ENCODE peak calls at places on chromosomes 7 and 10, in four cellular contexts. W, F, J and M are unnamed samples. For H3K4me1 and H3K27me3, the result is how much of the 10 kb centered on the place peaks cover.

GRCh38 chr7:30378275-30378674 is 93.9 kb downstream of the ZNRF2 start:
- DNase-seq in W (no peak), F (no peak), J (no peak), M (no peak)

GRCh38 chr10:86191166-86191565 is 175.4 kb downstream of the GRID1 start:
- DNase-seq in F (no peak), W (peak), J (peak), M (no peak)

GRCh38 chr10:129345763-129346162 is 121.3 kb upstream of the MGMT start:
- DNase-seq in J (no peak), F (peak), W (no peak), M (no peak)

GRCh38 chr10:116659049-116659670 is 38.4 kb downstream of the PNLIPRP2 start:
- DNase-seq in J (no peak), F (no peak), W (no peak), M (no peak)

GRCh38 chr10:80632742-80633141 is 95.0 kb downstream of the SH2D4B start:
- DNase-seq in W (no peak), J (no peak), F (no peak), M (no peak)

GRCh38 chr7:142516038-142516501 is 233.2 kb upstream of the PRSS1 start:
- DNase-seq in F (peak), W (no peak), J (no peak), M (no peak)

GRCh38 chr7:19984231-19984632 is 210.8 kb upstream of the TMEM196 start:
- DNase-seq in W (no peak), F (peak), J (peak), M (no peak)

GRCh38 chr7:32357535-32358277 is 132.5 kb downstream of the LSM5 start:
- DNase-seq in F (peak), W (no peak), J (no peak), M (no peak)

GRCh38 chr10:61750943-61751471 is 88.3 kb downstream of the CABCOCO1 start:
- DNase-seq in W (peak), F (peak), J (peak), M (no peak)

GRCh38 chr10:27297848-27298524 is 57.4 kb upstream of the ACBD5 start:
- DNase-seq in J (no peak), W (no peak), F (no peak), M (no peak)

GRCh38 chr7:128093606-128094005 is 62.4 kb upstream of the LRRC4 start:
- DNase-seq in W (no peak), F (no peak), J (no peak), M (no peak)

GRCh38 chr7:50310361-50310760 is 5.8 kb downstream of the IKZF1 start:
- DNase-seq in F (no peak), W (no peak), J (no peak), M (no peak)

GRCh38 chr7:130388671-130389070 is 8.4 kb downstream of the CPA1 start:
- DNase-seq in F (no peak), W (no peak), J (no peak), M (no peak)

GRCh38 chr7:115406216-115406615 is 484.3 kb downstream of the MDFIC start:
- DNase-seq in W (no peak), J (no peak), F (no peak), M (no peak)

GRCh38 chr7:151666886-151667285 is 147.2 kb upstream of the RHEB start:
- DNase-seq in J (no peak), W (no peak), F (no peak), M (no peak)

GRCh38 chr7:100588438-100588837 is 2.3 kb downstream of the FBXO24 start:
- DNase-seq in W (no peak), F (no peak), J (peak), M (no peak)

GRCh38 chr7:100585511-100586265 is at the start of gene LRCH4:
- DNase-seq in F (peak), W (no peak), J (peak), M (no peak)

GRCh38 chr7:100584677-100585510 is 1.0 kb downstream of the LRCH4 start:
- DNase-seq in F (peak), J (peak), W (no peak), M (no peak)

GRCh38 chr7:100584046-100584676 is 1.8 kb downstream of the LRCH4 start:
- DNase-seq in F (peak), J (peak), W (no peak), M (no peak)

GRCh38 chr7:100586266-100587025 is at the start of gene FBXO24:
- DNase-seq in J (peak), F (peak), W (peak), M (peak)
- H3K4me1 ChIP-seq in J (under half), F (under half), W (under half), M (under half)

DNA sequence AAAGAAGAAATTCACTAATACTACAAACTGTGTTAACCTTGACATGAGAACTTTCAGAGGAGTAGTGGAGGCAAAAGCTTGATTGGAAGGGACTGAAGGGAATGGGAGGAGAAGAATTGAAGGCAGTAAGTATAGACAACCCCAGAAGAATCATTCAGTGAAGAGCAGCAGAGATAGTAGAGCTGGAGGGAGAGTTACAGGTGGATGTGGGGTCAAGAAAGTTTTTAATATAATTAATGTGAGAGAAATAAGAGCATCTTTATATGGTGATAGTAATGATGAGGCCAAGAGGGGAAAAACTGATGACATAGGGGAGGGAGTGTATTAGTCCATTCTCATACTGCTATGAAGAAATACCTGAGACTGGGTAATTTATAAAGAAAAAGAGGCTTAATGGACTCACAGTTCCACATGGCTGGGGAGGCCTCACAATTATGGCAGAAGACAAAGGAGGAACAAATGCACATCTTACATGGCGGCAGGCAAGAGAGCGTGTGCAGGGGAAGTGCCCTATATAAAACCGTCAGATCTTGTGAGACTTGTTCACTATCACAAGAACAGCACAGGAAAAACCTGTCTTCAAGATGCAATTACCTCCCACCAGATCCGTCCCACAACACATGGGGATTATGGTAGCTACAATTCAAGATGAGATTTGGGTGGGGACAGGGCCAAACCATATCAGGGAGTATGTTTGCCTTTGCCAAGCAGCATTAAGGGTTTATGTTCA is 88.3 kb upstream of the PIK3CG start:
- DNase-seq in J (no peak), F (no peak), W (no peak), M (no peak)
- H3K4me3 ChIP-seq in J (no peak), F (no peak), W (no peak), M (no peak)

DNA sequence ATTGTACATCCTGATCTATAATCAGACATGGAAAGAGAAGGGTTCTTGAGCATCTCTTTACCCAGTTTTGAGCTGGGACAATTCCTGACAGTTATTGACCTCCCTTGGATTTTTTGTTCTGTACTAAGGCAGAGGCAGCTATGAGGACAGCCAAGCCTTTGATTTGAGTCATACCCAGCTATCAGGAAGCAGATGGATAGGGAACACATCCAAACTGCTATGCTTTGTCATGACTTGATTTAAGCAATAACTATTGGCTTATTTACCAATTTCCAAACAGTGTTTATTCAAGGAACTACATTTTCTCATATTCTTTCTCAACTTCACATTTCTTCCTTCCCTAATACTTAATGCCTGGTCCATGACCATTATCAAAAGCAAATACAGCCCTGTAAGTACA is 396.4 kb upstream of the STEAP1 start:
- DNase-seq in F (no peak), W (no peak), J (no peak), M (no peak)
- H3K27me3 ChIP-seq in F (under half), W (under half), J (under half), M (under half)

GRCh38 chr10:506451-507354 is 182.8 kb downstream of the DIP2C start:
- DNase-seq in W (no peak), F (peak), J (peak), M (no peak)
- H3K4me1 ChIP-seq in W (under half), F (under half), J (under half), M (under half)

DNA sequence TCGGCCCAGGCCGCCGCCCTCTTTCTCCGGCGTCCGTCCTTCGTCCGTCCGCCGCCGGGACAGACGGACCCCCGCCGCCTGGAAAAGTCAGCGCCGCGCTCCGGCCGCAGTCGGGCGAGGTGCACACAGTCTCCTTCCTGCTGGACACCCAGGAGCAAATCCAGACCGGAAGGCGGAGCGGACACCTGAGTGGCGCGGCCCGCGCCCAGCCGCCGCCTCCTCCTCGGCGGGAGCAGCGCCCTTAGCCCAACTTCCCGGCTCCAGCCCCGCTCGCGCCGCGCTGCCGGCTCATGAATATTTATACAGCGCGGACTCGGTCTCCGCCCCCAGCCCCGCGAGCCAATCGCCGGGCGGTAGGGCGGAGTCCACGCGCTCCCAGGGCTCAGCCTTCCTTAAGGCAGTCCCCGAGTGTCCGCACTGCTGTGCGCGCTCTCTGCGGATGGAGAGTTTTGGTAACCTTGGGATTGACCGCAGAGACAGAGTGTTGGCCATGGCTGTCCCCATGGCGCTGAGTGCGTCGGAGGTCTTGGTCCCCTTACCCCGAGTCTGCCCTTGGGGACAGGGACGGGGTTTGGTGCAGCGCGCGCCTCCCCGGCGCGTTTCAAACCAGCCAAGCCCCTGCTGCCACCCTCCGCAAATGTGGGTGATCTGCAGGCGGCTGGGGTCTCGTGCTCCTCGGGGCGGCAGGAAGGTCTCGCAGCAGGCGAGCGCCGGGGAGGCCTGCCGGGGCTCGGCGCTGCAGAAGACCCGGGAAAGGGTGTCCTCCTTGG is at the start of gene FZD8:
- DNase-seq in F (peak), J (peak), W (peak), M (peak)
- H3K4me3 ChIP-seq in F (peak), J (peak), W (peak), M (peak)